ENCODE peak calls at places on chromosomes 4 and X, in seven cellular contexts. C is CD8-positive, alpha-beta memory T cell; E is A549; I is effector memory CD4-positive, alpha-beta T cell; A is endodermal cell; J is MM.1S; D is HAP-1. X is an unnamed sample.
A peak's percentile ranks its signal among the peaks of the same experiment; 100 is the strongest.

GRCh38 chr4:85681194-85681803 is 206.3 kb downstream of the ARHGAP24 start:
- DNase-seq in A (no peak), E (no peak), D (no peak), C (no peak), I (no peak), J (no peak), X (no peak)

GRCh38 chr4:121140712-121141111 is 23.4 kb downstream of the TNIP3 start:
- DNase-seq in J (no peak), D (no peak), I (no peak), E (no peak), C (no peak), A (no peak), X (no peak)

GRCh38 chrX:64198046-64198445 is 7.5 kb downstream of the AMER1 start:
- DNase-seq in J (peak; percentile 18), C (no peak), E (no peak), D (no peak), I (no peak), A (no peak), X (no peak)

GRCh38 chrX:15142084-15142715 is 127.7 kb downstream of the ASB9 start:
- DNase-seq in I (no peak), E (no peak), J (no peak), C (no peak), D (no peak), A (no peak), X (no peak)

GRCh38 chr4:101806914-101807313 is 16.4 kb downstream of the BANK1 start:
- DNase-seq in I (no peak), J (no peak), A (no peak), E (no peak), D (no peak), C (no peak), X (no peak)

GRCh38 chr4:174314770-174315169 is 31.1 kb downstream of the CEP44 start:
- DNase-seq in I (no peak), C (no peak), D (no peak), A (peak; percentile 77), E (no peak), J (no peak), X (no peak)

GRCh38 chr4:152392079-152392478 is 143.8 kb downstream of the FBXW7 start:
- DNase-seq in A (no peak), I (no peak), J (no peak), E (no peak), D (no peak), C (no peak), X (no peak)

GRCh38 chr4:78622253-78622979 is 70.8 kb downstream of the ANXA3 start:
- DNase-seq in J (no peak), E (no peak), D (no peak), C (no peak), A (peak; percentile 65), I (no peak), X (no peak)

GRCh38 chr4:3204021-3204431 is 44.9 kb upstream of the MSANTD1 start:
- DNase-seq in D (no peak), C (no peak), J (no peak), I (no peak), A (no peak), E (no peak), X (no peak)

GRCh38 chr4:176002007-176002623 is 63.5 kb upstream of the WDR17 start:
- DNase-seq in I (no peak), J (peak; percentile 77), D (peak; percentile 73), A (peak; percentile 90), C (no peak), E (peak; percentile 33), X (no peak)

GRCh38 chrX:129833153-129834004 is 10.3 kb downstream of the ZDHHC9 start:
- DNase-seq in D (no peak), I (no peak), J (no peak), A (no peak), C (no peak), E (no peak), X (no peak)

GRCh38 chr4:140255919-140256318 is 101.9 kb upstream of the MAML3 start:
- DNase-seq in E (no peak), J (no peak), A (no peak), D (no peak), C (no peak), I (no peak), X (no peak)

GRCh38 chrX:148133099-148133725 is 152.1 kb downstream of the FMR1NB start:
- DNase-seq in E (no peak), I (no peak), J (peak; percentile 29), C (no peak), A (no peak), D (peak; percentile 69), X (no peak)

GRCh38 chr4:125125256-125125655 is 189.5 kb upstream of the FAT4 start:
- DNase-seq in E (no peak), J (no peak), A (no peak), C (no peak), I (no peak), D (no peak), X (no peak)

GRCh38 chrX:129637217-129638109 is 17.3 kb downstream of the APLN start:
- DNase-seq in D (peak; percentile 48), J (peak; percentile 77), E (peak; percentile 60), C (peak; percentile 58), I (peak; percentile 45), A (peak; percentile 90), X (peak; percentile 66)

GRCh38 chr4:78766026-78766425 is 10.1 kb upstream of the BMP2K start:
- DNase-seq in E (no peak), D (no peak), A (no peak), C (no peak), J (no peak), I (no peak), X (no peak)

GRCh38 chrX:119809185-119809666 is 17.8 kb upstream of the RPL39 start:
- DNase-seq in A (no peak), C (no peak), I (no peak), D (no peak), J (no peak), E (no peak), X (no peak)

GRCh38 chrX:34300871-34301270 is 168.8 kb upstream of the FAM47A start:
- DNase-seq in C (no peak), A (peak; percentile 83), D (peak; percentile 69), I (no peak), J (peak; percentile 43), E (no peak), X (no peak)

GRCh38 chrX:72305286-72306084 is at the start of gene CITED1:
- DNase-seq in E (peak; percentile 15), C (no peak), I (no peak), J (peak; percentile 6), A (peak; percentile 82), D (peak; percentile 19), X (no peak)

GRCh38 chrX:76555816-76556215 is 128.3 kb downstream of the MAGEE1 start:
- DNase-seq in J (peak; percentile 73), E (peak; percentile 2), C (no peak), D (peak; percentile 29), A (peak; percentile 81), I (no peak), X (no peak)
- H3K9me3 ChIP-seq in J (no peaks in the 10 kb centered on the region), E (no peaks in the 10 kb centered on the region), C (peaks cover 3% of the 10 kb centered on the region), D (no peaks in the 10 kb centered on the region), A (peaks cover 17% of the 10 kb centered on the region), I (no peaks in the 10 kb centered on the region), X (no peaks in the 10 kb centered on the region)

GRCh38 chr4:453267-453666 is 45.7 kb downstream of the ZNF721 start:
- DNase-seq in J (no peak), A (no peak), D (no peak), C (no peak), I (no peak), E (no peak), X (no peak)
- H3K9me3 ChIP-seq in J (peaks cover 5% of the 10 kb centered on the region), A (peaks cover 97% of the 10 kb centered on the region), D (peaks cover 53% of the 10 kb centered on the region), C (peaks cover 63% of the 10 kb centered on the region), I (peaks cover 59% of the 10 kb centered on the region), E (peaks cover 94% of the 10 kb centered on the region), X (peaks cover 69% of the 10 kb centered on the region)

GRCh38 chr4:15847746-15848145 is 69.6 kb downstream of the CD38 start:
- DNase-seq in I (no peak), C (no peak), J (no peak), A (no peak), E (no peak), D (no peak), X (no peak)
- H3K9me3 ChIP-seq in I (no peaks in the 10 kb centered on the region), C (no peaks in the 10 kb centered on the region), J (no peaks in the 10 kb centered on the region), A (no peaks in the 10 kb centered on the region), E (no peaks in the 10 kb centered on the region), D (no peaks in the 10 kb centered on the region), X (no peaks in the 10 kb centered on the region)

GRCh38 chrX:2871817-2872216 is 43.1 kb downstream of the GYG2 start:
- DNase-seq in J (no peak), A (no peak), E (no peak), D (no peak), I (no peak), C (no peak), X (no peak)
- H3K9me3 ChIP-seq in J (no peaks in the 10 kb centered on the region), A (peaks cover 9% of the 10 kb centered on the region), E (no peaks in the 10 kb centered on the region), D (no peaks in the 10 kb centered on the region), I (no peaks in the 10 kb centered on the region), C (no peaks in the 10 kb centered on the region), X (no peaks in the 10 kb centered on the region)

DNA sequence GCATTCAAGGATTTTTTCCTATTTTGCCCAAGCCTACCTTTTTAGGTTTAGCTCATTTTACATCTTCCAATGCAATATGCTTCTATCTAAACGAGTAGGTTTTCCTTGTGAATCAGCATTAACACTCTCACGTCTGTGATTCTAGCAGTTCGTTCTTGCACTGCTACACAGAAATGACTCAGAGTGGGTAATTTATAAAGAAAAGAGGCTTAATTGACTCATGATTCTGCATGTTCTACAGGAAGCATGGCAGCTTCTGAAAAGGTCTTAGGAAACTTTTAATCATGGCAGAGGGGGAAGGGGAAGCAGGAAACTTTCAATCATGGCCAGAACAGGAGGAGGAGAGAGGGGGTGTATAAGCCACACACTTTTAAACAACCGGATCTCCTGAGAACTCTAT is 44.9 kb downstream of the SPANXN1 start:
- DNase-seq in D (no peak), C (no peak), J (no peak), E (no peak), I (no peak), A (no peak), X (no peak)
- H3K9me3 ChIP-seq in D (no peaks in the 10 kb centered on the region), C (no peaks in the 10 kb centered on the region), J (no peaks in the 10 kb centered on the region), E (no peaks in the 10 kb centered on the region), I (no peaks in the 10 kb centered on the region), A (peaks cover 16% of the 10 kb centered on the region), X (no peaks in the 10 kb centered on the region)

GRCh38 chr4:38774181-38774580 is 8.6 kb downstream of the TLR10 start:
- DNase-seq in I (no peak), J (no peak), E (no peak), D (no peak), C (no peak), A (no peak), X (no peak)
- H3K9me3 ChIP-seq in I (no peaks in the 10 kb centered on the region), J (no peaks in the 10 kb centered on the region), E (no peaks in the 10 kb centered on the region), D (no peaks in the 10 kb centered on the region), C (no peaks in the 10 kb centered on the region), A (no peaks in the 10 kb centered on the region), X (no peaks in the 10 kb centered on the region)

GRCh38 chr4:157587681-157588423 is 367.3 kb downstream of the GRIA2 start:
- DNase-seq in D (no peak), A (no peak), E (no peak), C (no peak), I (no peak), J (no peak), X (no peak)
- H3K9me3 ChIP-seq in D (no peaks in the 10 kb centered on the region), A (peaks cover 4% of the 10 kb centered on the region), E (no peaks in the 10 kb centered on the region), C (no peaks in the 10 kb centered on the region), I (no peaks in the 10 kb centered on the region), J (no peaks in the 10 kb centered on the region), X (no peaks in the 10 kb centered on the region)

DNA sequence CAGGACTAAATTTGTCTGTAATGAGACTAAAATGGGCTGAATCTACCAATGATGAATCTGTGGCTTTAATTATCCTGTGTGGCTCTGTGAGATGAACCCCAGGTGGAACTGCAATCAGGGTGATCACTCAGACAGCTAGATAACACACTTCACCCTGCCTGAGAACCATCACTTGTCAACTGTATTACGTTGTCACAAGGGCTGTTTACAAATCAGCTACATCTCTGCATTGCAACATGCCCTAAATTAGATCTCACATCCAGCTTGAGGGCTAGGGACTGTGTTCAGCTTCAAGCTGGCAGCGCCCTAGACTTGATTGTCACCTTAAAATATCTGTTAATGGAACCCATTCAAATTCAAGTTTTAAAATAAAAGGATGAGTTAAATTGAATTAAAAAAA is 77.0 kb downstream of the SH3KBP1 start:
- DNase-seq in I (no peak), C (no peak), D (no peak), J (no peak), A (no peak), E (no peak), X (no peak)
- H3K9me3 ChIP-seq in I (no peaks in the 10 kb centered on the region), C (no peaks in the 10 kb centered on the region), D (no peaks in the 10 kb centered on the region), J (no peaks in the 10 kb centered on the region), A (no peaks in the 10 kb centered on the region), E (no peaks in the 10 kb centered on the region), X (no peaks in the 10 kb centered on the region)